ENCODE peak calls at places on chromosomes 5 and 9, in four cellular contexts. One of them, this sample, is unnamed.

GRCh38 chr9:136545966-136546696 is at the start of gene NOTCH1:
- DNase-seq in astrocyte of the spinal cord: peak
- DNase-seq in stimulated activated CD8-positive, alpha-beta memory T cell treated with anti-CD3 and anti-CD28 coated beads, Interleukin-15, amount 100 ng/mL, for 4 hours: peak
- DNase-seq in H9: peak
- DNase-seq in this sample: peak

GRCh38 chr9:126558051-126558665 is 55.6 kb upstream of the LMX1B start:
- DNase-seq in stimulated activated CD8-positive, alpha-beta memory T cell treated with anti-CD3 and anti-CD28 coated beads, Interleukin-15, amount 100 ng/mL, for 4 hours: peak
- DNase-seq in H9: peak
- DNase-seq in astrocyte of the spinal cord: peak
- DNase-seq in this sample: peak

GRCh38 chr5:97854871-97855762 is 672.1 kb upstream of the RIOK2 start:
- DNase-seq in astrocyte of the spinal cord: peak
- DNase-seq in stimulated activated CD8-positive, alpha-beta memory T cell treated with anti-CD3 and anti-CD28 coated beads, Interleukin-15, amount 100 ng/mL, for 4 hours: no peak
- DNase-seq in H9: peak
- DNase-seq in this sample: peak

GRCh38 chr5:78377056-78377717 is 16.8 kb downstream of the SCAMP1 start:
- DNase-seq in H9: no peak
- DNase-seq in stimulated activated CD8-positive, alpha-beta memory T cell treated with anti-CD3 and anti-CD28 coated beads, Interleukin-15, amount 100 ng/mL, for 4 hours: no peak
- DNase-seq in astrocyte of the spinal cord: peak
- DNase-seq in this sample: no peak

GRCh38 chr5:123524146-123524545 is 12.2 kb downstream of the CSNK1G3 start:
- DNase-seq in astrocyte of the spinal cord: no peak
- DNase-seq in stimulated activated CD8-positive, alpha-beta memory T cell treated with anti-CD3 and anti-CD28 coated beads, Interleukin-15, amount 100 ng/mL, for 4 hours: no peak
- DNase-seq in H9: no peak
- DNase-seq in this sample: no peak

GRCh38 chr9:123438321-123438720 is 82.3 kb downstream of the CRB2 start:
- DNase-seq in stimulated activated CD8-positive, alpha-beta memory T cell treated with anti-CD3 and anti-CD28 coated beads, Interleukin-15, amount 100 ng/mL, for 4 hours: no peak
- DNase-seq in astrocyte of the spinal cord: no peak
- DNase-seq in H9: peak
- DNase-seq in this sample: no peak

GRCh38 chr5:140338336-140338735 is 8.1 kb downstream of the HBEGF start:
- DNase-seq in astrocyte of the spinal cord: no peak
- DNase-seq in H9: no peak
- DNase-seq in stimulated activated CD8-positive, alpha-beta memory T cell treated with anti-CD3 and anti-CD28 coated beads, Interleukin-15, amount 100 ng/mL, for 4 hours: no peak
- DNase-seq in this sample: no peak

GRCh38 chr5:151132959-151133358 is 24.6 kb downstream of the ANXA6 start:
- DNase-seq in H9: no peak
- DNase-seq in stimulated activated CD8-positive, alpha-beta memory T cell treated with anti-CD3 and anti-CD28 coated beads, Interleukin-15, amount 100 ng/mL, for 4 hours: no peak
- DNase-seq in astrocyte of the spinal cord: no peak
- DNase-seq in this sample: no peak

GRCh38 chr9:125343518-125344284 is 82.1 kb downstream of the GAPVD1 start:
- DNase-seq in astrocyte of the spinal cord: peak
- DNase-seq in H9: peak
- DNase-seq in stimulated activated CD8-positive, alpha-beta memory T cell treated with anti-CD3 and anti-CD28 coated beads, Interleukin-15, amount 100 ng/mL, for 4 hours: no peak
- DNase-seq in this sample: peak

GRCh38 chr5:123874600-123875201 is 362.7 kb downstream of the CSNK1G3 start:
- DNase-seq in astrocyte of the spinal cord: peak
- DNase-seq in H9: no peak
- DNase-seq in stimulated activated CD8-positive, alpha-beta memory T cell treated with anti-CD3 and anti-CD28 coated beads, Interleukin-15, amount 100 ng/mL, for 4 hours: no peak
- DNase-seq in this sample: peak

GRCh38 chr5:41924526-41924871 is 582 bp upstream of the FBXO4 start:
- DNase-seq in stimulated activated CD8-positive, alpha-beta memory T cell treated with anti-CD3 and anti-CD28 coated beads, Interleukin-15, amount 100 ng/mL, for 4 hours: no peak
- DNase-seq in astrocyte of the spinal cord: no peak
- DNase-seq in H9: no peak
- DNase-seq in this sample: no peak

GRCh38 chr5:52961238-52961637 is 27.9 kb upstream of the ITGA2 start:
- DNase-seq in astrocyte of the spinal cord: no peak
- DNase-seq in stimulated activated CD8-positive, alpha-beta memory T cell treated with anti-CD3 and anti-CD28 coated beads, Interleukin-15, amount 100 ng/mL, for 4 hours: no peak
- DNase-seq in H9: no peak
- DNase-seq in this sample: no peak

GRCh38 chr5:66824476-66824875 is 228.3 kb downstream of the MAST4 start:
- DNase-seq in astrocyte of the spinal cord: no peak
- DNase-seq in stimulated activated CD8-positive, alpha-beta memory T cell treated with anti-CD3 and anti-CD28 coated beads, Interleukin-15, amount 100 ng/mL, for 4 hours: no peak
- DNase-seq in H9: no peak
- DNase-seq in this sample: no peak

GRCh38 chr5:127683006-127683405 is 20.2 kb upstream of the CCDC192 start:
- DNase-seq in astrocyte of the spinal cord: peak
- DNase-seq in stimulated activated CD8-positive, alpha-beta memory T cell treated with anti-CD3 and anti-CD28 coated beads, Interleukin-15, amount 100 ng/mL, for 4 hours: no peak
- DNase-seq in H9: no peak
- DNase-seq in this sample: no peak

GRCh38 chr9:137459147-137459600 is at the start of gene NSMF:
- DNase-seq in H9: peak
- DNase-seq in astrocyte of the spinal cord: peak
- DNase-seq in stimulated activated CD8-positive, alpha-beta memory T cell treated with anti-CD3 and anti-CD28 coated beads, Interleukin-15, amount 100 ng/mL, for 4 hours: peak
- DNase-seq in this sample: peak

GRCh38 chr5:37184748-37185364 is 64.3 kb downstream of the CPLANE1 start:
- DNase-seq in stimulated activated CD8-positive, alpha-beta memory T cell treated with anti-CD3 and anti-CD28 coated beads, Interleukin-15, amount 100 ng/mL, for 4 hours: no peak
- DNase-seq in astrocyte of the spinal cord: no peak
- DNase-seq in H9: no peak
- DNase-seq in this sample: no peak

GRCh38 chr5:102903074-102903871 is 148.2 kb downstream of the PAM start:
- DNase-seq in stimulated activated CD8-positive, alpha-beta memory T cell treated with anti-CD3 and anti-CD28 coated beads, Interleukin-15, amount 100 ng/mL, for 4 hours: no peak
- DNase-seq in astrocyte of the spinal cord: peak
- DNase-seq in H9: no peak
- DNase-seq in this sample: no peak

GRCh38 chr5:115831163-115831768 is 10.1 kb downstream of the ATG12 start:
- DNase-seq in stimulated activated CD8-positive, alpha-beta memory T cell treated with anti-CD3 and anti-CD28 coated beads, Interleukin-15, amount 100 ng/mL, for 4 hours: no peak
- DNase-seq in H9: no peak
- DNase-seq in astrocyte of the spinal cord: peak
- DNase-seq in this sample: peak

GRCh38 chr5:93278876-93279275 is 302.1 kb downstream of the NR2F1-AS1 start:
- DNase-seq in astrocyte of the spinal cord: no peak
- DNase-seq in H9: no peak
- DNase-seq in stimulated activated CD8-positive, alpha-beta memory T cell treated with anti-CD3 and anti-CD28 coated beads, Interleukin-15, amount 100 ng/mL, for 4 hours: no peak
- DNase-seq in this sample: no peak

GRCh38 chr9:105976257-105976656 is 281.9 kb downstream of the TMEM38B start:
- DNase-seq in stimulated activated CD8-positive, alpha-beta memory T cell treated with anti-CD3 and anti-CD28 coated beads, Interleukin-15, amount 100 ng/mL, for 4 hours: no peak
- DNase-seq in astrocyte of the spinal cord: no peak
- DNase-seq in H9: no peak
- DNase-seq in this sample: peak

GRCh38 chr5:69230181-69230580 is 4.5 kb upstream of the CDK7 start:
- DNase-seq in stimulated activated CD8-positive, alpha-beta memory T cell treated with anti-CD3 and anti-CD28 coated beads, Interleukin-15, amount 100 ng/mL, for 4 hours: no peak
- DNase-seq in astrocyte of the spinal cord: no peak
- DNase-seq in H9: no peak
- DNase-seq in this sample: no peak

GRCh38 chr5:37520811-37521210 is 141.7 kb downstream of the WDR70 start:
- DNase-seq in H9: no peak
- DNase-seq in astrocyte of the spinal cord: no peak
- DNase-seq in stimulated activated CD8-positive, alpha-beta memory T cell treated with anti-CD3 and anti-CD28 coated beads, Interleukin-15, amount 100 ng/mL, for 4 hours: no peak
- DNase-seq in this sample: no peak

GRCh38 chr9:77014597-77015263 is 4.7 kb upstream of the FOXB2 start:
- DNase-seq in H9: peak
- DNase-seq in astrocyte of the spinal cord: no peak
- DNase-seq in stimulated activated CD8-positive, alpha-beta memory T cell treated with anti-CD3 and anti-CD28 coated beads, Interleukin-15, amount 100 ng/mL, for 4 hours: no peak
- DNase-seq in this sample: peak

GRCh38 chr5:28961806-28962205 is 1923.4 kb upstream of the CDH9 start:
- DNase-seq in stimulated activated CD8-positive, alpha-beta memory T cell treated with anti-CD3 and anti-CD28 coated beads, Interleukin-15, amount 100 ng/mL, for 4 hours: no peak
- DNase-seq in H9: no peak
- DNase-seq in astrocyte of the spinal cord: no peak
- DNase-seq in this sample: no peak

GRCh38 chr5:140239939-140240700 is 62.8 kb downstream of the PFDN1 start:
- DNase-seq in astrocyte of the spinal cord: peak
- DNase-seq in H9: peak
- DNase-seq in stimulated activated CD8-positive, alpha-beta memory T cell treated with anti-CD3 and anti-CD28 coated beads, Interleukin-15, amount 100 ng/mL, for 4 hours: peak
- DNase-seq in this sample: peak

GRCh38 chr5:136040746-136041415 is 12.1 kb downstream of the TGFBI start:
- DNase-seq in H9: no peak
- DNase-seq in astrocyte of the spinal cord: no peak
- DNase-seq in stimulated activated CD8-positive, alpha-beta memory T cell treated with anti-CD3 and anti-CD28 coated beads, Interleukin-15, amount 100 ng/mL, for 4 hours: no peak
- DNase-seq in this sample: no peak

GRCh38 chr5:62742214-62742613 is 163.6 kb downstream of the LRRC70 start:
- DNase-seq in astrocyte of the spinal cord: no peak
- DNase-seq in stimulated activated CD8-positive, alpha-beta memory T cell treated with anti-CD3 and anti-CD28 coated beads, Interleukin-15, amount 100 ng/mL, for 4 hours: no peak
- DNase-seq in H9: no peak
- DNase-seq in this sample: no peak

GRCh38 chr9:131733601-131734061 is 6.2 kb downstream of the RAPGEF1 start:
- DNase-seq in stimulated activated CD8-positive, alpha-beta memory T cell treated with anti-CD3 and anti-CD28 coated beads, Interleukin-15, amount 100 ng/mL, for 4 hours: no peak
- DNase-seq in H9: peak
- DNase-seq in astrocyte of the spinal cord: peak
- DNase-seq in this sample: peak

GRCh38 chr5:68424799-68425537 is 209.4 kb downstream of the PIK3R1 start:
- DNase-seq in H9: no peak
- DNase-seq in astrocyte of the spinal cord: peak
- DNase-seq in stimulated activated CD8-positive, alpha-beta memory T cell treated with anti-CD3 and anti-CD28 coated beads, Interleukin-15, amount 100 ng/mL, for 4 hours: no peak
- DNase-seq in this sample: peak

GRCh38 chr9:137023583-137023991 is 4.5 kb downstream of the ABCA2 start:
- DNase-seq in H9: no peak
- DNase-seq in stimulated activated CD8-positive, alpha-beta memory T cell treated with anti-CD3 and anti-CD28 coated beads, Interleukin-15, amount 100 ng/mL, for 4 hours: no peak
- DNase-seq in astrocyte of the spinal cord: no peak
- DNase-seq in this sample: no peak

GRCh38 chr5:42889311-42889933 is 77.7 kb upstream of the SELENOP start:
- DNase-seq in astrocyte of the spinal cord: peak
- DNase-seq in H9: peak
- DNase-seq in stimulated activated CD8-positive, alpha-beta memory T cell treated with anti-CD3 and anti-CD28 coated beads, Interleukin-15, amount 100 ng/mL, for 4 hours: no peak
- DNase-seq in this sample: peak

GRCh38 chr5:9479981-9480380 is 65.9 kb downstream of the SEMA5A start:
- DNase-seq in astrocyte of the spinal cord: no peak
- DNase-seq in H9: no peak
- DNase-seq in stimulated activated CD8-positive, alpha-beta memory T cell treated with anti-CD3 and anti-CD28 coated beads, Interleukin-15, amount 100 ng/mL, for 4 hours: no peak
- DNase-seq in this sample: no peak

GRCh38 chr9:14147738-14148137 is 166.2 kb downstream of the NFIB start:
- DNase-seq in stimulated activated CD8-positive, alpha-beta memory T cell treated with anti-CD3 and anti-CD28 coated beads, Interleukin-15, amount 100 ng/mL, for 4 hours: no peak
- DNase-seq in H9: no peak
- DNase-seq in astrocyte of the spinal cord: no peak
- DNase-seq in this sample: no peak